ENCODE peak calls at places on chromosome 1, in ten cellular contexts. One of them, this sample, is unnamed.

GRCh38 chr1:53740621-53741105 is 1.7 kb upstream of the GLIS1 start:
- DNase-seq in epithelial cell of esophagus: no peak
- DNase-seq in stomach: no peak
- DNase-seq in lower lobe of right lung: no peak
- DNase-seq in astrocyte of the spinal cord: peak
- DNase-seq in cardiac fibroblast: peak
- DNase-seq in tibial nerve: no peak
- DNase-seq in right lobe of liver: no peak
- DNase-seq in heart right ventricle: no peak
- DNase-seq in H9: no peak
- DNase-seq in this sample: peak

GRCh38 chr1:6260433-6260934 is 414 bp downstream of the GPR153 start:
- DNase-seq in epithelial cell of esophagus: no peak
- DNase-seq in tibial nerve: no peak
- DNase-seq in astrocyte of the spinal cord: no peak
- DNase-seq in lower lobe of right lung: no peak
- DNase-seq in stomach: no peak
- DNase-seq in cardiac fibroblast: peak
- DNase-seq in H9: no peak
- DNase-seq in right lobe of liver: no peak
- DNase-seq in heart right ventricle: no peak
- DNase-seq in this sample: no peak

GRCh38 chr1:161290779-161291178 is 19.0 kb downstream of the MPZ start:
- DNase-seq in epithelial cell of esophagus: no peak
- DNase-seq in stomach: no peak
- DNase-seq in lower lobe of right lung: no peak
- DNase-seq in cardiac fibroblast: no peak
- DNase-seq in H9: no peak
- DNase-seq in right lobe of liver: no peak
- DNase-seq in heart right ventricle: no peak
- DNase-seq in astrocyte of the spinal cord: no peak
- DNase-seq in tibial nerve: no peak
- DNase-seq in this sample: no peak

GRCh38 chr1:109444376-109444775 is 18.1 kb upstream of the PSMA5 start:
- DNase-seq in stomach: no peak
- DNase-seq in heart right ventricle: no peak
- DNase-seq in right lobe of liver: no peak
- DNase-seq in astrocyte of the spinal cord: no peak
- DNase-seq in epithelial cell of esophagus: no peak
- DNase-seq in H9: no peak
- DNase-seq in lower lobe of right lung: no peak
- DNase-seq in tibial nerve: no peak
- DNase-seq in cardiac fibroblast: no peak
- DNase-seq in this sample: peak

GRCh38 chr1:47991187-47991586 is 6.0 kb downstream of the TRABD2B start:
- DNase-seq in stomach: no peak
- DNase-seq in tibial nerve: no peak
- DNase-seq in cardiac fibroblast: no peak
- DNase-seq in right lobe of liver: no peak
- DNase-seq in H9: peak
- DNase-seq in astrocyte of the spinal cord: peak
- DNase-seq in epithelial cell of esophagus: peak
- DNase-seq in lower lobe of right lung: no peak
- DNase-seq in heart right ventricle: no peak
- DNase-seq in this sample: peak

GRCh38 chr1:204520834-204521709 is 4.9 kb downstream of the MDM4 start:
- DNase-seq in epithelial cell of esophagus: peak
- DNase-seq in right lobe of liver: no peak
- DNase-seq in tibial nerve: no peak
- DNase-seq in cardiac fibroblast: peak
- DNase-seq in stomach: no peak
- DNase-seq in astrocyte of the spinal cord: peak
- DNase-seq in heart right ventricle: no peak
- DNase-seq in lower lobe of right lung: no peak
- DNase-seq in H9: no peak
- DNase-seq in this sample: peak

GRCh38 chr1:186845581-186846210 is 16.9 kb downstream of the PLA2G4A start:
- DNase-seq in cardiac fibroblast: peak
- DNase-seq in H9: no peak
- DNase-seq in astrocyte of the spinal cord: peak
- DNase-seq in tibial nerve: no peak
- DNase-seq in stomach: no peak
- DNase-seq in heart right ventricle: no peak
- DNase-seq in right lobe of liver: no peak
- DNase-seq in lower lobe of right lung: no peak
- DNase-seq in epithelial cell of esophagus: no peak
- DNase-seq in this sample: no peak

GRCh38 chr1:11769274-11769673 is 7.3 kb downstream of the C1orf167 start:
- DNase-seq in epithelial cell of esophagus: no peak
- DNase-seq in right lobe of liver: no peak
- DNase-seq in astrocyte of the spinal cord: no peak
- DNase-seq in heart right ventricle: no peak
- DNase-seq in stomach: no peak
- DNase-seq in cardiac fibroblast: no peak
- DNase-seq in tibial nerve: no peak
- DNase-seq in lower lobe of right lung: no peak
- DNase-seq in H9: no peak
- DNase-seq in this sample: no peak

GRCh38 chr1:149843302-149844041 is 55.9 kb upstream of the BOLA1 start:
- DNase-seq in heart right ventricle: no peak
- DNase-seq in astrocyte of the spinal cord: peak
- DNase-seq in right lobe of liver: no peak
- DNase-seq in lower lobe of right lung: no peak
- DNase-seq in epithelial cell of esophagus: peak
- DNase-seq in stomach: no peak
- DNase-seq in H9: no peak
- DNase-seq in tibial nerve: no peak
- DNase-seq in cardiac fibroblast: no peak
- DNase-seq in this sample: no peak

GRCh38 chr1:236167578-236167977 is 25.2 kb downstream of the GPR137B start:
- DNase-seq in tibial nerve: no peak
- DNase-seq in astrocyte of the spinal cord: no peak
- DNase-seq in right lobe of liver: no peak
- DNase-seq in epithelial cell of esophagus: no peak
- DNase-seq in stomach: no peak
- DNase-seq in lower lobe of right lung: no peak
- DNase-seq in H9: no peak
- DNase-seq in heart right ventricle: no peak
- DNase-seq in cardiac fibroblast: no peak
- DNase-seq in this sample: no peak

GRCh38 chr1:236165238-236165981 is 23.1 kb downstream of the GPR137B start:
- DNase-seq in tibial nerve: no peak
- DNase-seq in stomach: no peak
- DNase-seq in cardiac fibroblast: no peak
- DNase-seq in epithelial cell of esophagus: no peak
- DNase-seq in astrocyte of the spinal cord: no peak
- DNase-seq in H9: no peak
- DNase-seq in lower lobe of right lung: no peak
- DNase-seq in heart right ventricle: no peak
- DNase-seq in right lobe of liver: no peak
- DNase-seq in this sample: no peak

GRCh38 chr1:236167154-236167553 is 24.8 kb downstream of the GPR137B start:
- DNase-seq in H9: no peak
- DNase-seq in tibial nerve: no peak
- DNase-seq in lower lobe of right lung: no peak
- DNase-seq in astrocyte of the spinal cord: no peak
- DNase-seq in right lobe of liver: no peak
- DNase-seq in heart right ventricle: no peak
- DNase-seq in cardiac fibroblast: no peak
- DNase-seq in epithelial cell of esophagus: no peak
- DNase-seq in stomach: no peak
- DNase-seq in this sample: no peak

GRCh38 chr1:236164273-236164672 is 21.9 kb downstream of the GPR137B start:
- DNase-seq in right lobe of liver: peak
- DNase-seq in tibial nerve: no peak
- DNase-seq in heart right ventricle: no peak
- DNase-seq in H9: no peak
- DNase-seq in stomach: peak
- DNase-seq in astrocyte of the spinal cord: no peak
- DNase-seq in epithelial cell of esophagus: no peak
- DNase-seq in cardiac fibroblast: no peak
- DNase-seq in lower lobe of right lung: no peak
- DNase-seq in this sample: no peak

DNA sequence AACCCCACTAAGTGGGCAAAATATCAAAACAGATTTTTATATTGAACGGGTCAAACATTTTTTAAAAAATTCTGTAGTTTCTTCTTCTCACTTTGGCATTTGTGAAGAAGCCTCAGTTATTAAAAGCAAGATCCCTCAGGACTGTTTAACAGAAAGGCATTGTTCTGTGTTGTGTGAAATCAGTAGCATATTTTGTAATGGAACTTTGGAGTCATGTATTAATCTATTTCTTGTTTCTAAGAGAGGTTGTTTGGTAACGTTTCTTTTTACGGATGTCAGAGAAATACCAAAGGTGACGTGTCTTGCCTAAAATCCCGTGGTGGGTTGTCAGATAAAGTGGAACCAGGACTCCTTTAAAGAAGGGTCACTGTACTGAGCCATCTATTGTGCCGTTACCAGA is 23.7 kb downstream of the GPR137B start:
- DNase-seq in tibial nerve: no peak
- DNase-seq in astrocyte of the spinal cord: no peak
- DNase-seq in H9: no peak
- DNase-seq in cardiac fibroblast: no peak
- DNase-seq in lower lobe of right lung: no peak
- DNase-seq in right lobe of liver: no peak
- DNase-seq in epithelial cell of esophagus: no peak
- DNase-seq in heart right ventricle: no peak
- DNase-seq in stomach: no peak
- DNase-seq in this sample: no peak
- TF ChIP-seq CTCF in tibial nerve: no peak
- TF ChIP-seq CTCF in astrocyte of the spinal cord: no peak
- TF ChIP-seq CTCF in H9: no peak
- TF ChIP-seq CTCF in cardiac fibroblast: no peak
- TF ChIP-seq CTCF in lower lobe of right lung: no peak
- TF ChIP-seq CTCF in right lobe of liver: no peak
- TF ChIP-seq CTCF in epithelial cell of esophagus: no peak
- TF ChIP-seq CTCF in heart right ventricle: no peak
- TF ChIP-seq CTCF in stomach: no peak
- TF ChIP-seq CTCF in this sample: no peak

DNA sequence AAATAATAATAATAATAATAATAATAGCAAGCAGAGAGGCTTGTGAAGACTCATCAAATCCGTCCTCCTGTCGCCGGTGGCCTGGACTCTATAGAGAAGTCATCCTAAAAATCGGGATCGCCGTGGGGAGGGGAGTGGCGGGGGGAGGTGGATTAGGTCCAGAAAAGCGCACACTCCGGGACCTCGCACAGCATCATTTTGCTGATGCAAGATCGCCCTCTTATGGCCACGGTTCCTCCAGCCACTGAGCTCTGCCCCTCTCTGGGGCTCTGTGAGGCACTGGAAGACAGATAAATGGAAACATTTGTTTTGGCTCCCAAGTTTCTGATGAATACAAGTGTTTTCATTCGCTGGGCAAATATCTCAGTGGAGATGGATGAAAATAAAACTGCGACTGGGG is 612.0 kb downstream of the MATN1 start:
- DNase-seq in lower lobe of right lung: no peak
- DNase-seq in heart right ventricle: peak
- DNase-seq in H9: peak
- DNase-seq in right lobe of liver: peak
- DNase-seq in astrocyte of the spinal cord: peak
- DNase-seq in stomach: peak
- DNase-seq in cardiac fibroblast: peak
- DNase-seq in tibial nerve: peak
- DNase-seq in epithelial cell of esophagus: peak
- DNase-seq in this sample: peak
- TF ChIP-seq CTCF in lower lobe of right lung: peak
- TF ChIP-seq CTCF in heart right ventricle: peak
- TF ChIP-seq CTCF in H9: peak
- TF ChIP-seq CTCF in right lobe of liver: peak
- TF ChIP-seq CTCF in astrocyte of the spinal cord: peak
- TF ChIP-seq CTCF in stomach: no peak
- TF ChIP-seq CTCF in cardiac fibroblast: peak
- TF ChIP-seq CTCF in tibial nerve: peak
- TF ChIP-seq CTCF in epithelial cell of esophagus: peak
- TF ChIP-seq CTCF in this sample: peak

DNA sequence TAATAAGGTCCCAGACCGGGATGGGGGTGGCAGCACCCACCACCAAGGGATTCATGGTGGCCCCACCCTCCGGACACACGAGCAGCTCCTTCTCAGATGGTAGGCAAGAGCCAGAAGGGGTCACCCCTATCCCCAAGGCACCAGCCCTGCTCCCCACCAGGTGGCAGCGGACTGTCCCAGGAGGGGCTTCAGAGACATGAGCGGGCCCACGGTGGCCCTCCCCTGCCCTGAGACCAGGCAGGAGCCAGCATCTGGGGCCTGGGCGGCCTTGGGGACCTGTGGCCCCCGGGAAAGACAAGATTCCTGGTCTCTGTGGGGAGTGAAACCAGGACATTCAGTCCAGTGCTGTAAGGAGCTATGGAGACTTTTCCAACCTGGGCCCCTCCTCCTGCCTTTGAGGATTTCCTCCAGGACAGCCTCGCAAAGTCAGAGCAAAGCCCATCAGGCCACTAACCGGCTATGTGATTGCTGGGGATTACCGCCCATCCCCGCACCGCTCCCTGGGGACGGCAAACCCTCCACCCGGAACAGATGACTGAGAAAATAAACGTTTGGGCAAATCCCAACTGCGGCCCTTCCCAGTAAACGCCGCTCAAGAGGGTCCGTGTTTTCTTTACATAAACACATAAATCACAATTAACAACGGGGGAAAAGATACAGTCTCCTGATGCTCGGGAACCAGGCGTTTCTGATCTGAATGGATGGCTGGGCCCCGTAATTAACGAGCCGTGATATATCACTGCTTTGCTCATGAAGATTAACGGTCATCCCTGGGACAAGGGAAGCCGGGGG is 50.9 kb upstream of the ARHGEF16 start:
- DNase-seq in heart right ventricle: no peak
- DNase-seq in H9: peak
- DNase-seq in epithelial cell of esophagus: no peak
- DNase-seq in astrocyte of the spinal cord: no peak
- DNase-seq in lower lobe of right lung: no peak
- DNase-seq in right lobe of liver: no peak
- DNase-seq in stomach: no peak
- DNase-seq in cardiac fibroblast: no peak
- DNase-seq in tibial nerve: no peak
- DNase-seq in this sample: no peak
- TF ChIP-seq CTCF in heart right ventricle: no peak
- TF ChIP-seq CTCF in H9: peak
- TF ChIP-seq CTCF in epithelial cell of esophagus: no peak
- TF ChIP-seq CTCF in astrocyte of the spinal cord: peak
- TF ChIP-seq CTCF in lower lobe of right lung: no peak
- TF ChIP-seq CTCF in right lobe of liver: no peak
- TF ChIP-seq CTCF in stomach: no peak
- TF ChIP-seq CTCF in cardiac fibroblast: peak
- TF ChIP-seq CTCF in tibial nerve: no peak
- TF ChIP-seq CTCF in this sample: no peak

DNA sequence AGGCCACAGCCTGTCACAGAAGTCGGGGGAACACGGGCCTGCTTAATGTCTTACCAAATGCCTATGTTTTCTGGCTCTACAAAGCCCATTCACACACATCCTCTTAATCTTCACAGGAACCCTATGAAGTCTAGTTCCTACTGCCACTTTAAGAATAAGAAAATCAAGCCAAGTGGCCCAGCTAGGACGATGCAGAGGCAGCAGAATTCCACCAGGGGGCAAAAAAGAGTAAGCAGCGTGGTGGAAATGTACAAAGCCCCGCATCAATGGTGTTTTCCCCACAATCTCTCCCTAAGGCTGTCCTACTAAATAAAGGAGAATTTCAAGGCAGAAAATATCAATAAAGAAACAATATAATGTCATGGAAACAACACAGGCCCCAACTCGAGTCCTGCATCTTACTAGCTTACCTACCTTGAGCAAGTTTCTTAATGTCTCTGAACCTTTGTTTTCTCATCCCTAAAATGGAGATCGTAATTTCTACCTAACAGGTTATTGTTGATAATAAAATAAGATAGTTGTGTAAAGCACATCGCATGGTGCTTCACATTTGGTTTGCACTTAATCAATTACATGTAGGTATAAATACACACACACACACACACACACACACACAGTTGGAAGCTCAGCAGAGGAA is 21.4 kb downstream of the SEC16B start:
- DNase-seq in epithelial cell of esophagus: peak
- DNase-seq in lower lobe of right lung: no peak
- DNase-seq in stomach: peak
- DNase-seq in tibial nerve: peak
- DNase-seq in H9: peak
- DNase-seq in cardiac fibroblast: peak
- DNase-seq in astrocyte of the spinal cord: peak
- DNase-seq in heart right ventricle: peak
- DNase-seq in right lobe of liver: no peak
- DNase-seq in this sample: peak
- TF ChIP-seq CTCF in epithelial cell of esophagus: peak
- TF ChIP-seq CTCF in lower lobe of right lung: peak
- TF ChIP-seq CTCF in stomach: no peak
- TF ChIP-seq CTCF in tibial nerve: peak
- TF ChIP-seq CTCF in H9: peak
- TF ChIP-seq CTCF in cardiac fibroblast: peak
- TF ChIP-seq CTCF in astrocyte of the spinal cord: peak
- TF ChIP-seq CTCF in heart right ventricle: peak
- TF ChIP-seq CTCF in right lobe of liver: peak
- TF ChIP-seq CTCF in this sample: peak

This sample was measured in fibroblast of mammary gland.